ENCODE peak calls at places on chromosomes 2 and 18, in ten cellular contexts. Z is fibroblast of lung, X is Peyer's patch, I is upper lobe of right lung, J is BE2C, N is psoas muscle, R is tibial artery, E is spleen, C is hepatocyte, M is heart right ventricle. G is an unnamed sample.
A peak's percentile ranks its signal among the peaks of the same experiment; 100 is the strongest.

GRCh38 chr2:100365434-100365833 is 43.1 kb upstream of the LONRF2 start:
- DNase-seq in Z (peak; percentile 95), X (no peak), I (no peak), J (peak; percentile 35), N (no peak), R (no peak), E (no peak), C (peak; percentile 67), M (no peak), G (no peak)

GRCh38 chr2:224036731-224037376 is 2.2 kb downstream of the SERPINE2 start:
- DNase-seq in Z (no peak), X (no peak), I (no peak), J (no peak), N (no peak), R (no peak), E (no peak), C (no peak), M (no peak), G (no peak)

GRCh38 chr2:159562248-159562647 is 54.1 kb downstream of the BAZ2B start:
- DNase-seq in Z (peak; percentile 64), X (no peak), I (no peak), J (no peak), N (no peak), R (no peak), E (no peak), C (no peak), M (no peak), G (no peak)

GRCh38 chr2:102436284-102436683 is 13.3 kb downstream of the IL18RAP start:
- DNase-seq in Z (peak; percentile 20), X (no peak), I (no peak), J (no peak), N (no peak), R (no peak), E (no peak), C (no peak), M (no peak), G (no peak)

GRCh38 chr2:178628590-178628989 is 148.3 kb downstream of the PLEKHA3 start:
- DNase-seq in Z (no peak), X (no peak), I (no peak), J (no peak), N (no peak), R (no peak), E (no peak), C (no peak), M (no peak), G (no peak)

GRCh38 chr2:9769171-9770005 is 73.9 kb upstream of the TAF1B start:
- DNase-seq in Z (no peak), X (no peak), I (peak; percentile 65), J (peak; percentile 67), N (no peak), R (peak; percentile 54), E (no peak), C (peak; percentile 71), M (no peak), G (no peak)

GRCh38 chr2:191804711-191805230 is 42.1 kb downstream of the CAVIN2 start:
- DNase-seq in Z (no peak), X (no peak), I (no peak), J (no peak), N (no peak), R (no peak), E (no peak), C (no peak), M (no peak), G (no peak)

GRCh38 chr2:240962371-240963064 is 35.9 kb upstream of the SNED1 start:
- DNase-seq in Z (peak; percentile 95), X (no peak), I (peak; percentile 71), J (peak; percentile 35), N (peak; percentile 63), R (peak; percentile 59), E (peak; percentile 90), C (peak; percentile 55), M (no peak), G (peak; percentile 85)

GRCh38 chr2:35503311-35503710 is 852.3 kb upstream of the CRIM1 start:
- DNase-seq in Z (no peak), X (no peak), I (no peak), J (no peak), N (no peak), R (no peak), E (no peak), C (no peak), M (no peak), G (no peak)

GRCh38 chr18:68387246-68387645 is 327.7 kb downstream of the TMX3 start:
- DNase-seq in Z (no peak), X (no peak), I (no peak), J (no peak), N (no peak), R (no peak), E (no peak), C (no peak), M (no peak), G (no peak)

GRCh38 chr2:219468410-219469185 is 30.1 kb upstream of the GMPPA start:
- DNase-seq in Z (no peak), X (no peak), I (no peak), J (no peak), N (no peak), R (no peak), E (no peak), C (no peak), M (no peak), G (no peak)

DNA sequence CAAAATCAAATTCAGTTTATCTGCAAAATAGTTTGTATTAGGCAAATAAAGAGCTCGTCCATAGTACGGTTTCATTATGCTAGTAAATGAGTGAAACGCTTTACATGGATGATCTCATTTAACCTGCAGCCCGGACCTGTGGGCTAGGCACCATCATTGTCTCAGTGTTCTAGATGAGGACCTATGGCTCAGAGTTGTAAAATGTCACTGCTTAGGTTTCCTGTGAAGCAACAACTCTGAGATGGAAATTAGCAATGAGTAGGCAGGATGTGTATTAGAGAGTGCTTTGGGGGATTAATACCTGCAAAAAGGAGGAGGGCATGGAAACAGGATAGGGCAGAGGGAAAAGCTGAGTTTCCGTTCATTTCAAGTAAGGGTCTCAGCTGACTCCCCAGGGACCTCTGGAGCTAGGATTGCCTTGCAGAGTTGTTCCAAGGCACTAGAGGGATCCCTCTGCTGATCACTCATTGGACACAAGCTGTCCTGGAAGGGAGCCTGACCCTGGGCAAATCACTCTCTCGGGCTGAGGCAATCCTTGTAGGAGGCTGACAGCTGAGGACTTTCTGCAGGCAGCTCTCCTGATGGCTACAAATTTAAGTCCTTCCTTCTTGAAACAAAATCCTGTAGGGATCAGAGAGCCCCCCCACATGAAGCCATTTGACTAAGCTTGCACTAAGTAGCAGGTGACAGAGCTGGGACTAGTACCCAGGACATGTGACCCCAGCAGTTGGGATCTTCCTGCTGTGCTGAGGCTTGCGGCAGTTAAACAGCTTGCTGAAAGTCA is 58.8 kb upstream of the SIX2 start:
- DNase-seq in Z (peak; percentile 63), X (no peak), I (no peak), J (peak; percentile 25), N (peak; percentile 67), R (no peak), E (no peak), C (peak; percentile 15), M (no peak), G (no peak)
- TF ChIP-seq CTCF in Z (peak; percentile 29), X (no peak), I (no peak), J (peak; percentile 23), N (no peak), R (no peak), E (no peak), C (no peak), M (no peak), G (no peak)

GRCh38 chr2:188993264-188993663 is 19.1 kb downstream of the COL3A1 start:
- DNase-seq in Z (no peak), X (no peak), I (no peak), J (no peak), N (no peak), R (no peak), E (no peak), C (no peak), M (no peak), G (no peak)
- H3K36me3 ChIP-seq in Z (peaks cover 18% of the 10 kb centered on the region), X (peaks cover 26% of the 10 kb centered on the region), I (peaks cover 51% of the 10 kb centered on the region), J (no peaks in the 10 kb centered on the region), N (peaks cover 46% of the 10 kb centered on the region), R (peaks cover 81% of the 10 kb centered on the region), E (peaks cover 31% of the 10 kb centered on the region), C (no peaks in the 10 kb centered on the region), M (no peaks in the 10 kb centered on the region), G (no peaks in the 10 kb centered on the region)

GRCh38 chr2:14125561-14125960 is 507.0 kb upstream of the LRATD1 start:
- DNase-seq in Z (no peak), X (no peak), I (no peak), J (peak; percentile 15), N (no peak), R (no peak), E (no peak), C (no peak), M (no peak), G (no peak)
- TF ChIP-seq CTCF in Z (no peak), X (no peak), I (no peak), J (no peak), N (no peak), R (no peak), E (no peak), C (no peak), M (no peak), G (no peak)

GRCh38 chr2:74867841-74868658 is 34.1 kb downstream of the HK2 start:
- DNase-seq in Z (peak; percentile 75), X (no peak), I (peak; percentile 68), J (no peak), N (peak; percentile 75), R (peak; percentile 76), E (no peak), C (peak; percentile 47), M (no peak), G (no peak)

GRCh38 chr2:74869522-74869921 is 35.6 kb downstream of the HK2 start:
- DNase-seq in Z (no peak), X (no peak), I (no peak), J (no peak), N (no peak), R (no peak), E (no peak), C (no peak), M (no peak), G (no peak)

GRCh38 chr2:74864728-74865722 is 31.1 kb downstream of the HK2 start:
- DNase-seq in Z (no peak), X (no peak), I (peak; percentile 78), J (peak; percentile 40), N (peak; percentile 57), R (no peak), E (no peak), C (no peak), M (no peak), G (no peak)

GRCh38 chr2:74863802-74864248 is 29.9 kb downstream of the HK2 start:
- DNase-seq in Z (no peak), X (no peak), I (peak; percentile 36), J (no peak), N (no peak), R (no peak), E (no peak), C (peak; percentile 43), M (no peak), G (no peak)

DNA sequence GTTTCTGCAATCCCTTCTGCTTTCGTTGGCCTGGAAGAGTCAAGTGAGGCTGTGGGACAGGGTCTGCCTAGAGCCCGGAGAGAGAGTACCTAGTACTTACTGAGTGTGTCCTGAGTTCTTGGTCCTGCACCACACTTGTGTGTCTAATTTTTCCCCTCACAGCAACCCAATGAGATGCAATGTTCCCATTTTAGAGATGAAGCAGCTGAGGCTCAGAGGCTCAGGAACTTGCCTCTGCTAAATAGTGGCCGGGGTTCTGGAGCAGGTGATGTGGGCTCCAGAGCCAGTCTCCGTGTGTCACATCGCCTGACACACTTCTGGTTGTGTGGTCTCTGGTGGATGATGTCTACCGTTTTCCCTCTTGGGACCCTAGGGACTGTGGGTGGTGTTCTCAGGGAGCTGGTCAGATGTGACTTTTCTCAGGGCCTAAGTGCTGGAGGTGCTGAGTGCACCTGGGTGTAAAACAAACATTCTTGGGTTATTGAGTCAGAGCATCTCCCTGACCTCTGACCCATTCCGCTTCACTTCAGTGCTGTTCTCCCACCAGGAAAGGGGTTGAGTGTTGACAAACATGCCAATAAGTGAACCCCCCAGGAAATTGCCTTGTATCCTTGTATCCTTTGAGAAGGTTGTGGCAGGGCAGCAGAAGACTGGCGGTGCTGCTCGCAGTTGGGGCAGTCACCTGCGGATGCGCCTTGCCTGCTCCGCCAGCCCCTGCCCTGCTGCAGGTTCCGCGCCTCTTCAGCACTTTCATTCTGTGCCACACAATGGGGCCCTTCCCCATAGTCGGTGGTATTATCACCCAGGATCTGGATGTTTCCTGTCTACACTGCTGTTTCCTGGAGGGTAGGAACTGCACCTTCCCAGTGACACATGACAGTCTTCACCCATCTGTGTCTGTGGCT is 32.1 kb downstream of the HK2 start:
- DNase-seq in Z (no peak), X (no peak), I (peak; percentile 59), J (no peak), N (no peak), R (no peak), E (no peak), C (no peak), M (no peak), G (no peak)
- H3K36me3 ChIP-seq in Z (no peaks in the 10 kb centered on the region), X (no peaks in the 10 kb centered on the region), I (no peaks in the 10 kb centered on the region), J (peaks cover 4% of the 10 kb centered on the region), N (no peaks in the 10 kb centered on the region), R (no peaks in the 10 kb centered on the region), E (peaks cover 25% of the 10 kb centered on the region), C (no peaks in the 10 kb centered on the region), M (no peaks in the 10 kb centered on the region), G (no peaks in the 10 kb centered on the region)